ENCODE peak calls at places on chromosomes 6 and 20, in five cellular contexts. One of them, this sample, is unnamed.

GRCh38 chr20:25020345-25020744 is 27.8 kb upstream of the APMAP start:
- DNase-seq in BJ: no peak
- DNase-seq in fibroblast of mammary gland: no peak
- DNase-seq in H9: no peak
- DNase-seq in left ventricle myocardium inferior: no peak
- DNase-seq in this sample: no peak

GRCh38 chr6:78533426-78533825 is 333.9 kb upstream of the IRAK1BP1 start:
- DNase-seq in BJ: no peak
- DNase-seq in fibroblast of mammary gland: no peak
- DNase-seq in H9: no peak
- DNase-seq in left ventricle myocardium inferior: no peak
- DNase-seq in this sample: no peak

GRCh38 chr20:2006452-2007381 is 12.9 kb upstream of the PDYN start:
- DNase-seq in BJ: no peak
- DNase-seq in fibroblast of mammary gland: peak
- DNase-seq in H9: peak
- DNase-seq in left ventricle myocardium inferior: no peak
- DNase-seq in this sample: peak

GRCh38 chr6:148523051-148523450 is 180.4 kb downstream of the SASH1 start:
- DNase-seq in BJ: no peak
- DNase-seq in fibroblast of mammary gland: peak
- DNase-seq in H9: no peak
- DNase-seq in left ventricle myocardium inferior: no peak
- DNase-seq in this sample: no peak

GRCh38 chr6:53524455-53524815 is 20.5 kb downstream of the GCLC start:
- DNase-seq in BJ: peak
- DNase-seq in fibroblast of mammary gland: peak
- DNase-seq in H9: no peak
- DNase-seq in left ventricle myocardium inferior: no peak
- DNase-seq in this sample: no peak

GRCh38 chr6:152309648-152310047 is 327.5 kb downstream of the SYNE1 start:
- DNase-seq in BJ: no peak
- DNase-seq in fibroblast of mammary gland: no peak
- DNase-seq in H9: peak
- DNase-seq in left ventricle myocardium inferior: no peak
- DNase-seq in this sample: no peak

GRCh38 chr6:5749016-5749665 is 257.6 kb downstream of the NRN1 start:
- DNase-seq in BJ: no peak
- DNase-seq in fibroblast of mammary gland: no peak
- DNase-seq in H9: no peak
- DNase-seq in left ventricle myocardium inferior: no peak
- DNase-seq in this sample: no peak

GRCh38 chr6:153800580-153800979 is 238.5 kb upstream of the OPRM1 start:
- DNase-seq in BJ: no peak
- DNase-seq in fibroblast of mammary gland: no peak
- DNase-seq in H9: no peak
- DNase-seq in left ventricle myocardium inferior: no peak
- DNase-seq in this sample: no peak

GRCh38 chr6:166439366-166440091 is 56.8 kb upstream of the MPC1 start:
- DNase-seq in BJ: no peak
- DNase-seq in fibroblast of mammary gland: no peak
- DNase-seq in H9: no peak
- DNase-seq in left ventricle myocardium inferior: no peak
- DNase-seq in this sample: no peak

GRCh38 chr6:118597636-118598035 is 49.5 kb downstream of the PLN start:
- DNase-seq in BJ: no peak
- DNase-seq in fibroblast of mammary gland: no peak
- DNase-seq in H9: no peak
- DNase-seq in left ventricle myocardium inferior: no peak
- DNase-seq in this sample: no peak

GRCh38 chr6:43334466-43335095 is 26.0 kb upstream of the CRIP3 start:
- DNase-seq in BJ: peak
- DNase-seq in fibroblast of mammary gland: peak
- DNase-seq in H9: peak
- DNase-seq in left ventricle myocardium inferior: no peak
- DNase-seq in this sample: no peak

GRCh38 chr6:28884423-28885148 is 39.2 kb downstream of the TRIM27 start:
- DNase-seq in BJ: no peak
- DNase-seq in fibroblast of mammary gland: no peak
- DNase-seq in H9: no peak
- DNase-seq in left ventricle myocardium inferior: no peak
- DNase-seq in this sample: peak

GRCh38 chr20:23584434-23585199 is 16.3 kb upstream of the CST9L start:
- DNase-seq in BJ: no peak
- DNase-seq in fibroblast of mammary gland: no peak
- DNase-seq in H9: peak
- DNase-seq in left ventricle myocardium inferior: no peak
- DNase-seq in this sample: no peak

GRCh38 chr20:35318502-35319157 is 26.4 kb upstream of the FAM83C start:
- DNase-seq in BJ: no peak
- DNase-seq in fibroblast of mammary gland: peak
- DNase-seq in H9: no peak
- DNase-seq in left ventricle myocardium inferior: no peak
- DNase-seq in this sample: no peak

GRCh38 chr6:125082931-125083683 is 70.5 kb upstream of the TPD52L1 start:
- DNase-seq in BJ: no peak
- DNase-seq in fibroblast of mammary gland: no peak
- DNase-seq in H9: no peak
- DNase-seq in left ventricle myocardium inferior: no peak
- DNase-seq in this sample: no peak

GRCh38 chr6:154202334-154202733 is 154.3 kb downstream of the IPCEF1 start:
- DNase-seq in BJ: no peak
- DNase-seq in fibroblast of mammary gland: no peak
- DNase-seq in H9: no peak
- DNase-seq in left ventricle myocardium inferior: no peak
- DNase-seq in this sample: no peak

GRCh38 chr6:25962368-25963127 is at the start of gene TRIM38:
- DNase-seq in BJ: peak
- DNase-seq in fibroblast of mammary gland: peak
- DNase-seq in H9: peak
- DNase-seq in left ventricle myocardium inferior: peak
- DNase-seq in this sample: peak

GRCh38 chr6:3379482-3380060 is 77.3 kb downstream of the SLC22A23 start:
- DNase-seq in BJ: no peak
- DNase-seq in fibroblast of mammary gland: no peak
- DNase-seq in H9: no peak
- DNase-seq in left ventricle myocardium inferior: no peak
- DNase-seq in this sample: no peak

GRCh38 chr6:24078200-24078599 is 47.8 kb upstream of the NRSN1 start:
- DNase-seq in BJ: no peak
- DNase-seq in fibroblast of mammary gland: peak
- DNase-seq in H9: no peak
- DNase-seq in left ventricle myocardium inferior: no peak
- DNase-seq in this sample: no peak

GRCh38 chr6:170545405-170545804 is 7.7 kb downstream of the PSMB1 start:
- DNase-seq in BJ: no peak
- DNase-seq in fibroblast of mammary gland: no peak
- DNase-seq in H9: no peak
- DNase-seq in left ventricle myocardium inferior: no peak
- DNase-seq in this sample: no peak

GRCh38 chr20:14775778-14776177 is 438.4 kb upstream of the FLRT3 start:
- DNase-seq in BJ: peak
- DNase-seq in fibroblast of mammary gland: peak
- DNase-seq in H9: no peak
- DNase-seq in left ventricle myocardium inferior: no peak
- DNase-seq in this sample: peak

GRCh38 chr6:109612268-109612667 is 78.7 kb downstream of the AK9 start:
- DNase-seq in BJ: no peak
- DNase-seq in fibroblast of mammary gland: no peak
- DNase-seq in H9: no peak
- DNase-seq in left ventricle myocardium inferior: no peak
- DNase-seq in this sample: no peak

GRCh38 chr6:105824732-105825131 is 261.4 kb upstream of the PRDM1 start:
- DNase-seq in BJ: no peak
- DNase-seq in fibroblast of mammary gland: peak
- DNase-seq in H9: no peak
- DNase-seq in left ventricle myocardium inferior: no peak
- DNase-seq in this sample: no peak

GRCh38 chr20:37897008-37897548 is 5.8 kb upstream of the VSTM2L start:
- DNase-seq in BJ: no peak
- DNase-seq in fibroblast of mammary gland: no peak
- DNase-seq in H9: peak
- DNase-seq in left ventricle myocardium inferior: peak
- DNase-seq in this sample: peak

GRCh38 chr6:87444362-87444761 is 28.4 kb upstream of the SLC35A1 start:
- DNase-seq in BJ: no peak
- DNase-seq in fibroblast of mammary gland: no peak
- DNase-seq in H9: peak
- DNase-seq in left ventricle myocardium inferior: no peak
- DNase-seq in this sample: no peak

GRCh38 chr6:21132856-21133610 is 460.5 kb upstream of the SOX4 start:
- DNase-seq in BJ: no peak
- DNase-seq in fibroblast of mammary gland: no peak
- DNase-seq in H9: no peak
- DNase-seq in left ventricle myocardium inferior: no peak
- DNase-seq in this sample: no peak

DNA sequence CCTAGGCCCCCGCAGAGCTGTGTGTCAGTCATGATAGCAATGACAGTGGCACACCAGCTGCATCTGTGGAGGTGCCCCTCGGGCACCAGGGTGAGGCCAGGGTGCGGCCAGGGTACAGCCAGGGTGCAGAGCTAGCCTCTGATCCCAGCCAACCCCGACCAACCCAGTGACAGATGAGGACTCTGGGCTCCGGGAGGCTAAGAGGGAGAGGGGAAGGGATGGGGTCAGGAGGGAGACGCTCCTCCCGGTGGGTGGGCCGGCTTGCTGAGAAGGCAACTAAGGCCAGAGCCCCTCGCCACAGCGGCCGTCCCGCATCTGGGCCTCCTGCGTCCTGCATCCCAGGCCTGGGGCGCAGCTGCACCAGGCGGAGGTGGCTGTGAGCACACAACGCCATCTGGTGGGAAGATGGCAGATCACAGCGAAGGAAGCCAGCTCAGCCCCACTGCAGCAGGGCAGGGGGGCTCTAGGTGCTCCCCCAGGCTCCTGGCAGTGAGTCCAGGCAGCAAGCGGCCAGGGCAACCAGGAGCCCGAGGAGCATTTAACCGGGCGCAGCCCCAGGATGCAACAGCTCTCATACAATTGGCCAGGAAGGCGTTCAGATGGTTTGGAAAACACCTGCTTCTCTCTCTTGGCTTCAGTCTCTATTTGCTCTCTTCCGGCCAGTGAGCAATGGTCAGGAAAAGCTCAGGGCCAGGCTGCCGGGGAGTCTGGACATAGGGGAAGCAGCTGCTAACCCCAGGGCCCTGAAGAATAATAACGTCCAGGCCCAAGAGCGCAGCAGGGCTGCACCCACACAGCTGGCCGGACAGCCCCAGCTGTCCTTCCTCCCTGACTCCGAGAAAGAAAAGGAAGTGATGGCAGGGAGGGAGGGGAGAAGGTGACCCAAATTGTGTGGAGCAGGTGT is 169.4 kb downstream of the TAF4 start:
- DNase-seq in BJ: no peak
- DNase-seq in fibroblast of mammary gland: peak
- DNase-seq in H9: peak
- DNase-seq in left ventricle myocardium inferior: peak
- DNase-seq in this sample: peak
- TF ChIP-seq CTCF in BJ: peak
- TF ChIP-seq CTCF in fibroblast of mammary gland: peak
- TF ChIP-seq CTCF in H9: peak
- TF ChIP-seq CTCF in left ventricle myocardium inferior: peak
- TF ChIP-seq CTCF in this sample: peak

GRCh38 chr20:38962044-38962897 is at the start of gene DHX35:
- DNase-seq in BJ: peak
- DNase-seq in fibroblast of mammary gland: peak
- DNase-seq in H9: peak
- DNase-seq in left ventricle myocardium inferior: peak
- DNase-seq in this sample: peak
- TF ChIP-seq CTCF in BJ: peak
- TF ChIP-seq CTCF in fibroblast of mammary gland: peak
- TF ChIP-seq CTCF in H9: no peak
- TF ChIP-seq CTCF in left ventricle myocardium inferior: peak
- TF ChIP-seq CTCF in this sample: no peak

DNA sequence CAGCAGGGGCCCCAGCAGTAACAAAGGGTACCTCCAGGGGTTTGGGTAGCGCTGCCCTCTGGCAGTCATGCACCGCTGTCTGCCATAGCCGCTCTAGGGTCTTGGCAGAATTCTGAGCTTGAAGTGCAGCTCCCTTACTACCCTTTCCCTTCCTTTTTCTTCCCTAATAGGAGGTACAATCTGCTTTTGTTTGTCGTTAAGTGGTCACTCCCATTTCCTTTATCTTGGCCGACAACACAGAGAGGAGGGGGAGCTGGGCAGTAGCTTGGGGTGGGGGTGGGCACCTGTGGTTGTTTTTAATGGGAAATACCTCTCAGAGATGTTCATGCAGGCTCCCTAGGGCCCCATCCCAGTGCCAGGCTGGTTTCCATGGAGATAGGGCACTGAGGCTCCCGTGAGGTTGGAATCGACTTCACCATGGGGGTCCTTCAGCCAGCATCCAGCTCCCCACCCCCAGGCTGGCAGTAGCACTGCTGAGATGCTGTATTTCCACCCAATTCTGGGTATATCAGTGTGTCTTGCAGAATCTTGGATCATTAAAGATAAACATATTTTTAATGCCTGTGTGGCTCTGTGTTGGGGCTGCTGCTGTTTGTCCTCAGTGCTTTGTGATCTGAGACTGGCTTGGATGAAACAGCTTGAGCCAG is 18.6 kb downstream of the CCDC167 start:
- DNase-seq in BJ: no peak
- DNase-seq in fibroblast of mammary gland: no peak
- DNase-seq in H9: no peak
- DNase-seq in left ventricle myocardium inferior: no peak
- DNase-seq in this sample: no peak
- TF ChIP-seq CTCF in BJ: no peak
- TF ChIP-seq CTCF in fibroblast of mammary gland: no peak
- TF ChIP-seq CTCF in H9: no peak
- TF ChIP-seq CTCF in left ventricle myocardium inferior: no peak
- TF ChIP-seq CTCF in this sample: no peak

DNA sequence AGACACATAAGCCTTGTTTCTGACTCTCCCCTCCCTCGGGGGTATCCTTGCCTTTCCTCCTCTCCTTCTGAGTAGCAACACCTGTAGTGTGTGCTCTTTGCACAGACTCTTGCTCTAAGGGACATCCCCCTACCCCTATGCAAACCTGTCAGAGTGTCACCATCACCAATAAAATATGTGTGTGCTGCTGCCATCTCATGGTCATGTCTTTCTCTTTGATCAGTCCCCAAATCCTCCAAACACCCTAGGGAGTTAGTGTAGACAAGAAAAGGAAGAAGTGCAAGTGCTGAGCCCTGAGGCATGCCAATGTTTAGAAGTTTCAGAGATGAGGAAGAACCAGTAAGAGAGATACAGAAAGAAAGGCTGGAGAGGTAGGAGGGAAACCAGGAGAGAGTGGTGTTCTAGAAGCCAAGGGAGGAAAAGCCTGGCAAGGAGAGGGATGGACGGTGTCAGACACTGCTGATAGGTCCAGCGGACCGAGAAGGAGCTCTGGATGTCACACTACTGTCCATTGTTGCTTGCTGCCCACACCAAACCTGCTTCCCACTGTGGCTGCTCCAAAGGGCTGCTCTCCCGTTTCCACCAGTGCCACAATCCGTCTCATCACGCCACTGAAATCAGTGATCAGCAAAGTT is 16.4 kb downstream of the TRMT6 start:
- DNase-seq in BJ: no peak
- DNase-seq in fibroblast of mammary gland: peak
- DNase-seq in H9: no peak
- DNase-seq in left ventricle myocardium inferior: no peak
- DNase-seq in this sample: no peak
- TF ChIP-seq CTCF in BJ: no peak
- TF ChIP-seq CTCF in fibroblast of mammary gland: no peak
- TF ChIP-seq CTCF in H9: peak
- TF ChIP-seq CTCF in left ventricle myocardium inferior: peak
- TF ChIP-seq CTCF in this sample: no peak